ENCODE peak calls at places on chromosomes 2 and 18, in four cellular contexts. E, K, P and R are unnamed samples. For H3K4me1, the result is how much of the 10 kb centered on the place peaks cover.

GRCh38 chr2:86275384-86275799 is 62.0 kb downstream of the REEP1 start:
- DNase-seq in P (no peak), K (no peak), E (no peak), R (no peak)

GRCh38 chr2:54531558-54531957 is 75.4 kb downstream of the SPTBN1 start:
- DNase-seq in E (no peak), K (peak), P (no peak), R (no peak)

GRCh38 chr2:232328038-232328435 is 50.5 kb upstream of the ALPP start:
- DNase-seq in E (no peak), P (no peak), K (no peak), R (no peak)

GRCh38 chr18:58525928-58526424 is 102.9 kb downstream of the ALPK2 start:
- DNase-seq in E (no peak), P (no peak), K (no peak), R (no peak)

GRCh38 chr18:32040936-32041335 is 22.3 kb downstream of the RNF125 start:
- DNase-seq in K (no peak), P (no peak), E (no peak), R (no peak)

GRCh38 chr18:58661423-58661822 is 9.8 kb upstream of the MALT1 start:
- DNase-seq in K (no peak), E (peak), P (no peak), R (no peak)

GRCh38 chr18:57175550-57175949 is 28.7 kb downstream of the BOD1L2 start:
- DNase-seq in K (no peak), P (no peak), E (peak), R (no peak)

GRCh38 chr2:226660524-226660923 is 139.1 kb downstream of the IRS1 start:
- DNase-seq in P (peak), E (no peak), K (no peak), R (peak)

GRCh38 chr18:36066001-36066400 is 1.4 kb downstream of the RPRD1A start:
- DNase-seq in K (no peak), E (no peak), P (no peak), R (no peak)

GRCh38 chr2:217618744-217619143 is 384.1 kb downstream of the TNS1 start:
- DNase-seq in K (no peak), P (no peak), E (no peak), R (no peak)

GRCh38 chr2:133241231-133241575 is 327.1 kb downstream of the NCKAP5 start:
- DNase-seq in E (no peak), K (no peak), P (no peak), R (no peak)

GRCh38 chr2:49004046-49004626 is 150.2 kb downstream of the FSHR start:
- DNase-seq in K (no peak), E (no peak), P (no peak), R (no peak)
- H3K4me3 ChIP-seq in K (no peak), E (no peak), P (no peak), R (no peak)

GRCh38 chr2:219245899-219246230 is 586 bp downstream of the STK16 start:
- DNase-seq in E (no peak), K (no peak), P (no peak), R (no peak)
- H3K4me1 ChIP-seq in E (under half), K (under half), P (under half), R (under half)

GRCh38 chr2:98731709-98732349 is 897 bp upstream of the MGAT4A start:
- DNase-seq in E (no peak), P (no peak), K (no peak), R (no peak)

GRCh38 chr2:98730851-98731708 is at the start of gene MGAT4A:
- DNase-seq in P (peak), E (peak), K (no peak), R (peak)

GRCh38 chr2:98727758-98728718 is 2.9 kb downstream of the MGAT4A start:
- DNase-seq in K (no peak), P (no peak), E (no peak), R (no peak)

GRCh38 chr2:98729652-98730051 is 1.3 kb downstream of the MGAT4A start:
- DNase-seq in E (no peak), K (no peak), P (no peak), R (no peak)

GRCh38 chr2:98730053-98730850 is 680 bp downstream of the MGAT4A start:
- DNase-seq in P (peak), K (no peak), E (peak), R (peak)
- TF ChIP-seq POLR2A in P (no peak), K (no peak), E (no peak), R (no peak)

DNA sequence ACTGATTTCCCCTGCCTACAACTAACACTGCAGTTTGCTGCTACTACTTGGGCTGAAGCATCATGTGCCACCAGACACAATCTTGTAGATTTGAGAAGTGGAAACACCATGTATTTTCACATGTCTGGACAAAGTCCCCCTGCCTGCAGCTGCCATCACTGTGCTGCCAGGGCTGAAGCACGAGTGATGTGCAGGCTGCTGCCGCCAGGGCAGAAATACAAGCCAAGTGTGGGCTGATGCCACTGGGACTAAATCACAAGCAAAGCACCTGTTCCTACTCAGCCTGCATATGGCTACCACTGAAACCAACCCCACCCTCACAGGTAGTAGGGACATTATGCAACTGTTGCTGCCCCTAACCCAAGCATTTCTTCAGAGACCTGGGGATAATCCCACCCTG is 179.5 kb upstream of the SLC35G4 start:
- DNase-seq in K (no peak), P (no peak), E (no peak), R (no peak)
- H3K4me3 ChIP-seq in K (no peak), P (no peak), E (no peak), R (no peak)